ENCODE peak calls at places on chromosomes 12 and 14, in four cellular contexts. G, K, V and W are unnamed samples.

GRCh38 chr14:32010561-32011188 is 66.4 kb upstream of the ARHGAP5 start:
- DNase-seq in K (peak), V (no peak), G (no peak), W (peak)

GRCh38 chr14:90382491-90383125 is 14.2 kb upstream of the CALM1 start:
- DNase-seq in K (peak), G (no peak), V (no peak), W (peak)

GRCh38 chr12:71183846-71184245 is 26.0 kb upstream of the TSPAN8 start:
- DNase-seq in G (no peak), V (no peak), K (no peak), W (no peak)

GRCh38 chr14:49977126-49977841 is 84.4 kb downstream of the ARF6 start:
- DNase-seq in G (no peak), V (no peak), K (no peak), W (no peak)

GRCh38 chr12:67752226-67752732 is 103.7 kb downstream of the DYRK2 start:
- DNase-seq in G (no peak), V (no peak), K (no peak), W (peak)

GRCh38 chr12:111570090-111570961 is 28.8 kb downstream of the ATXN2 start:
- DNase-seq in K (peak), V (peak), G (peak), W (peak)

GRCh38 chr14:60311417-60311816 is 62.4 kb downstream of the PPM1A start:
- DNase-seq in V (no peak), G (no peak), K (peak), W (peak)

GRCh38 chr12:92955997-92956663 is 27.0 kb upstream of the EEA1 start:
- DNase-seq in K (no peak), V (no peak), G (no peak), W (peak)

GRCh38 chr12:53750812-53751335 is 905 bp downstream of the CISTR start:
- DNase-seq in G (peak), K (peak), V (no peak), W (peak)

GRCh38 chr14:105061428-105062047 is 3.7 kb downstream of the GPR132 start:
- DNase-seq in K (no peak), G (no peak), V (no peak), W (no peak)

GRCh38 chr14:33332497-33332896 is 393.8 kb downstream of the NPAS3 start:
- DNase-seq in K (no peak), V (no peak), G (no peak), W (no peak)

GRCh38 chr14:89543420-89543790 is 126.4 kb upstream of the FOXN3 start:
- DNase-seq in G (no peak), K (no peak), V (no peak), W (no peak)

GRCh38 chr12:23756416-23756815 is 193.1 kb downstream of the SOX5 start:
- DNase-seq in G (no peak), V (no peak), K (peak), W (no peak)

GRCh38 chr12:94178054-94178453 is 29.7 kb downstream of the PLXNC1 start:
- DNase-seq in K (no peak), V (no peak), G (no peak), W (no peak)

GRCh38 chr14:74239848-74240793 is 872 bp downstream of the VSX2 start:
- DNase-seq in V (no peak), G (peak), K (peak), W (no peak)

GRCh38 chr12:71780207-71780822 is 25.7 kb downstream of the RAB21 start:
- DNase-seq in G (no peak), V (no peak), K (peak), W (peak)

GRCh38 chr12:12992418-12993175 is 7.5 kb downstream of the HEBP1 start:
- DNase-seq in V (no peak), K (peak), G (no peak), W (peak)

GRCh38 chr14:99270491-99271287 is 1.3 kb downstream of the BCL11B start:
- DNase-seq in V (peak), K (peak), G (peak), W (no peak)

GRCh38 chr14:22333408-22334274 is 255.4 kb downstream of the DAD1 start:
- DNase-seq in K (peak), G (no peak), V (no peak), W (peak)

GRCh38 chr12:13911756-13912554 is 69.4 kb downstream of the GRIN2B start:
- DNase-seq in V (no peak), K (no peak), G (no peak), W (no peak)

GRCh38 chr12:56359851-56360767 is at the start of gene STAT2:
- DNase-seq in K (peak), G (peak), V (peak), W (peak)

GRCh38 chr12:89166525-89166934 is 185.8 kb downstream of the DUSP6 start:
- DNase-seq in V (no peak), G (no peak), K (peak), W (peak)

GRCh38 chr14:73239463-73240241 is 2.3 kb downstream of the PAPLN start:
- DNase-seq in G (peak), K (peak), V (peak), W (peak)

GRCh38 chr14:51185180-51185579 is 54.9 kb upstream of the TMX1 start:
- DNase-seq in G (no peak), K (peak), V (no peak), W (no peak)

DNA sequence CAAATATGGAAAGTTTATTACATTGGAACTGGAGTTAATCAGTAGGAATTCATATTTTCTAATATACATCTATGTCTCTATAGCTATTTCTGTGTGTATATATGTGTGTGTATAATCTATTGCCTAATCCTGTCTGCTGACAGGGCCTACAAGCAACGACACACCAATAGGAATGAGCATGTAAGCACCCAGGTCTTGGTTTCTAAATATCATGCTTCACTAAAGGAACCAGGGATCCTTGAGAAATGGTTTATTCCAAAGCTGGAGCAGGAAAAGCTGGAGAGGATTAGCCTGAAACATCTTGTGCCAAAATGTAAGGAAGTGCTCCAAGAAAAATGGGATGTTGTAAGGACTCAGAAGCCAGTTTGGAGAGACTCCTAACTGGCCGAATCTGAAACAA is 29.3 kb upstream of the LGALS3 start:
- DNase-seq in K (no peak), G (no peak), V (no peak), W (peak)
- H3K27ac ChIP-seq in K (no peak), G (no peak), V (no peak), W (no peak)

GRCh38 chr12:120190985-120191480 is 3.5 kb downstream of the GCN1 start:
- DNase-seq in K (no peak), V (no peak), G (no peak), W (no peak)

GRCh38 chr12:120197542-120197887 is 3.0 kb upstream of the GCN1 start:
- DNase-seq in G (no peak), V (no peak), K (no peak), W (no peak)

GRCh38 chr12:120194534-120195395 is at the start of gene GCN1:
- DNase-seq in G (peak), V (peak), K (peak), W (peak)

GRCh38 chr12:120196363-120196762 is 1.8 kb upstream of the GCN1 start:
- DNase-seq in K (no peak), G (no peak), V (no peak), W (no peak)

DNA sequence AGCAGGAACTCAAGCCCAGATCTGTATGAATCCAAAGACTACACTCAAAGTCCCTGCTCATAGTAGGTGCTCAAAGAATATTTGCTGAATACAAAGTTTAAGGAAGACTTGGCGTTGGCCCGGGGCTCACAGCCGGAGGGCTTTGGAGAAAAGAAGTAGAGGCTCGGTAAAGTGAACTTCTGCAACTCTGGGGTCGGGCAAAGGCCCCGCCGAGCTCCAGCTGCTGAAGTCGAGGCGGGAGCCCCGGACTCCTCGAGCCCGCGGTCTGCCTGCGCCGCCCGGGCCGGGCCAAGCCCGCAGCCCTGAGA is 335 bp downstream of the GCN1 start:
- DNase-seq in K (peak), G (no peak), V (no peak), W (no peak)
- H3K4ac ChIP-seq in K (peak), G (no peak), V (no peak), W (peak)

GRCh38 chr12:65567820-65568219 is 256.5 kb upstream of the HMGA2 start:
- DNase-seq in G (no peak), K (no peak), V (no peak), W (no peak)
- H4K5ac ChIP-seq in G (no peak), K (no peak), V (no peak), W (peak)

DNA sequence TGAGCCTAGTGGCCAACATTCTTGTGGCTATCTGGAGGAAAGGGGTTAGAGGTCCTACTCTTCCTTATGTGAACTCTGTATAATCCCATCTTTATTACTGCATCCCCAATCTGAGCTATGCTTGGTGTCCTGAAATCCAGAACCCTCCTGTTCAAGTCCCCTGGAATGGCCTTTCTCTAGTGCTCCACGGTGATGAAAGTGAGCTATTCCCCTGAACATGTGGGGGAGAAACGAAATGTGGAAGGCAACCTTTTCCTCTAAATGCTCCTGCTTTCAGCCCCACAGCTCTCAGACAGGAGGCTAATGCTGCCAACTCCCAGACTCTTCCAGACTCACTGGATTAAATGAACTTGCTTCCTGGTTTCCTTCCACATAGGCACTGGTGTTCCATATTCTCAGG is 2.5 kb upstream of the PGAM5 start:
- DNase-seq in V (no peak), G (no peak), K (no peak), W (no peak)
- H3K27ac ChIP-seq in V (no peak), G (no peak), K (no peak), W (no peak)

GRCh38 chr12:75717902-75718301 is 206.5 kb upstream of the KRR1 start:
- DNase-seq in G (no peak), V (no peak), K (no peak), W (no peak)

GRCh38 chr12:75715682-75716081 is 204.3 kb upstream of the KRR1 start:
- DNase-seq in V (no peak), G (no peak), K (no peak), W (no peak)

GRCh38 chr12:75713434-75713833 is 202.0 kb upstream of the KRR1 start:
- DNase-seq in K (no peak), V (no peak), G (no peak), W (no peak)

GRCh38 chr12:75714462-75715322 is 203.3 kb upstream of the KRR1 start:
- DNase-seq in K (peak), V (no peak), G (no peak), W (peak)

GRCh38 chr12:75715323-75715644 is 203.9 kb upstream of the KRR1 start:
- DNase-seq in G (no peak), V (no peak), K (no peak), W (no peak)
- H3K4ac ChIP-seq in G (no peak), V (no peak), K (no peak), W (no peak)

DNA sequence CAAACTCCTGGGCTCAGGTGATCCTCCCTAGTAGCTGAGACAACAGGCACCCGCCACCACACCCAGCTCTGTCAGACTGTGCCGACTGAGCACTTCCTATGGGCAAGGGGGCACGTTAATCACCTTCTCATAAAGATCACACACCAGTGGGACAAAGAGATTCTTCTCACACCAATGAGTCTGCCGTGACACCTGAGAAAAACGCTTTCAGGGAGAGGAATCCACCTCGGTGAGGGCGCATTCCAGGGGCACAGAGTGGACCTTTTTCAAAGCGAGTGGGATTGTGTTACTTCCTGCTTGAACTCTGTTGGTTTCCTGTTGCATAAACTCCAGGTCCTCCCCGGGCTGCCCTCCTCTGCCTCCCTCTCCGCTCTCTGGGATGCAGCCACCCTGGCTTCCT is 17.5 kb upstream of the SCARB1 start:
- DNase-seq in V (no peak), K (no peak), G (no peak), W (no peak)
- H4K5ac ChIP-seq in V (no peak), K (no peak), G (no peak), W (no peak)

DNA sequence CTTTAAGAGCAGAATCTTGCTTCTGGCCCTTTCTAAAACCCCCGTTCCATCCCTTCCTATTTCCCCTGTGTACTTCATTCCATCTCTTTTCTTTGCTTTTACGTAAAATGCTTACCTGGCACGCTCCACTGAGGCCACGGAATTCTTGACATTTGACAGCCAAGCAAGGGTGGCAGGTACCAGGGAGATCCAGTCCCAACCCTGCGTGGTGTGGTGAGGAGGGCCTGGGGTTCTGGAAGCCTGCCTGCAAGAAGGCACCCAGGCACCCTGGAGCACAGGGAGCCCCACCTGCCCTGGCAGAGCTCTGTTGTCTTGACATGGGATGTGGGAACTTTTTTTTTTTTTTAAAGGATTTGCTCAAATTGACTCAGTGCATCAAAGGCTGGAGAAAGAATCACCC is 48.6 kb downstream of the ITPK1 start:
- DNase-seq in K (no peak), G (no peak), V (no peak), W (no peak)
- H3K27ac ChIP-seq in K (no peak), G (no peak), V (no peak), W (no peak)